ENCODE peak calls at places on chromosomes 6 and 20, in eight cellular contexts. U is A673, H is HCT116, A is heart left ventricle, Q is tibial nerve, B is mammary epithelial cell, K is right atrium auricular region, X is astrocyte of the spinal cord. M is an unnamed sample.

GRCh38 chr20:12764053-12764452 is 244.7 kb upstream of the SPTLC3 start:
- DNase-seq in U (no peak), H (no peak), A (no peak), Q (no peak), B (no peak), K (no peak), X (no peak), M (no peak)

GRCh38 chr6:134230087-134230717 is 87.7 kb downstream of the SGK1 start:
- DNase-seq in U (no peak), H (no peak), A (peak), Q (no peak), B (no peak), K (no peak), X (no peak), M (no peak)

GRCh38 chr6:107132330-107132954 is 17.1 kb upstream of the BEND3 start:
- DNase-seq in U (peak), H (peak), A (no peak), Q (peak), B (no peak), K (no peak), X (peak), M (peak)

GRCh38 chr20:38180781-38181180 is 15.7 kb upstream of the TGM2 start:
- DNase-seq in U (no peak), H (no peak), A (no peak), Q (no peak), B (no peak), K (no peak), X (no peak), M (no peak)

GRCh38 chr20:20824924-20825584 is 112.6 kb upstream of the RALGAPA2 start:
- DNase-seq in U (peak), H (no peak), A (peak), Q (peak), B (no peak), K (peak), X (peak), M (peak)

GRCh38 chr6:131135244-131136020 is at the start of gene AKAP7:
- DNase-seq in U (peak), H (peak), A (peak), Q (peak), B (peak), K (peak), X (peak), M (peak)

GRCh38 chr20:20820780-20821495 is 108.5 kb upstream of the RALGAPA2 start:
- DNase-seq in U (no peak), H (no peak), A (no peak), Q (no peak), B (no peak), K (no peak), X (no peak), M (no peak)

GRCh38 chr20:19683168-19683567 is 74.9 kb upstream of the RIN2 start:
- DNase-seq in U (no peak), H (no peak), A (no peak), Q (no peak), B (no peak), K (no peak), X (no peak), M (no peak)

GRCh38 chr6:6366778-6367177 is 46.3 kb upstream of the F13A1 start:
- DNase-seq in U (no peak), H (no peak), A (no peak), Q (no peak), B (no peak), K (no peak), X (no peak), M (no peak)

DNA sequence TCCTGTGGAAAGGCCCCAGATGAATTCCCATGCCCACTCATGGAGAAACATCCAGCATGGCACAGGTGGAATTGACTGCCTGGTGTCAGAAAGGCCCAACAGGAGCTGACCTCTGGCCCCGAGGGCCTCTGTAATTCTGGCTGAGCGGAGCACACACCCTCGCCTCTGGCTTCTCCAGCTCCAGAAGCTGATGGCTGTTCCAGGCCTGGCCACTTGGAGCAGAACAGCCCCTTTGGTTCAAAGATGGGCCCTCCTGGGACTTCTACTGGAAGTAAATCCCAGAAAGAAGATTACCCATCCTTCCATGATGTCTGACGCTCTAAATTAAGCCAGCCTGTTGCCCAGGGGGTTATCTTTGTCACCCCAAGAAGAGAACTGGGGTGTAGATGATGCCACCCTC is 275.1 kb upstream of the CDH4 start:
- DNase-seq in U (no peak), H (no peak), A (no peak), Q (no peak), B (no peak), K (no peak), X (no peak), M (no peak)
- TF ChIP-seq CTCF in U (no peak), H (no peak), A (no peak), Q (no peak), B (no peak), K (no peak), X (no peak), M (no peak)

GRCh38 chr6:141488466-141488865 is 644.3 kb upstream of the GJE1 start:
- DNase-seq in U (no peak), H (no peak), A (no peak), Q (no peak), B (no peak), K (no peak), X (peak), M (no peak)

GRCh38 chr6:141486942-141487341 is 645.8 kb upstream of the GJE1 start:
- DNase-seq in U (no peak), H (no peak), A (no peak), Q (no peak), B (no peak), K (no peak), X (no peak), M (peak)

GRCh38 chr6:141482773-141483172 is 650.0 kb upstream of the GJE1 start:
- DNase-seq in U (peak), H (no peak), A (no peak), Q (no peak), B (no peak), K (no peak), X (no peak), M (no peak)

GRCh38 chr6:141484726-141485125 is 648.0 kb upstream of the GJE1 start:
- DNase-seq in U (peak), H (no peak), A (no peak), Q (no peak), B (peak), K (no peak), X (no peak), M (peak)

DNA sequence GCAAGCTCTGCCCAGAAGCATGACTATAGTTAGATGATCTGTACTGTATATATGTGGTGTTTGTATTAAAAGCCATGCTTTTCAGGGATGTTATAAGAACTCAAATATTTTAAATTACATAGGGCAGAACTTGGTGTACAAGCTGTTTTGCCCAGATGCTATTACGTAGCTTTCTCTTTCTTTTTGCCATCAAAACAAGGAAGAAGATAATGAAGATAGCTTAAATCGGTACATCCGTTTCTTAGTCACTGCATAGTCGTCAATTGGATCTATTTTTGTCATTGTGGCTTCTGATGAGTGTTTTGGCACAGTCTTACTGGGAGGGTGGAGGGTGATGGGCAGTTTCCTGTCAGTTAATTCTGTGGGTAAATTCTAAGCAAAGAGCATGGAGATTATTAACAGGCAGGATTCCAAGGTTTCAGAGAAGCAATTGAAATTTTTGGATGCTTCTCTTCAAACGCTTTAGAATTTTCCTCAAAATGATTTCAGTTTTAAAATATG is 649.1 kb upstream of the GJE1 start:
- DNase-seq in U (peak), H (no peak), A (peak), Q (no peak), B (peak), K (no peak), X (peak), M (peak)
- H3K4me3 ChIP-seq in U (peak), H (no peak), A (peak), Q (peak), B (no peak), K (peak), X (peak), M (peak)

GRCh38 chr6:79586548-79586947 is 44.6 kb upstream of the SH3BGRL2 start:
- DNase-seq in U (peak), H (peak), A (no peak), Q (no peak), B (peak), K (no peak), X (peak), M (peak)
- TF ChIP-seq CTCF in U (peak), H (peak), A (no peak), Q (no peak), B (peak), K (no peak), X (peak), M (peak)

DNA sequence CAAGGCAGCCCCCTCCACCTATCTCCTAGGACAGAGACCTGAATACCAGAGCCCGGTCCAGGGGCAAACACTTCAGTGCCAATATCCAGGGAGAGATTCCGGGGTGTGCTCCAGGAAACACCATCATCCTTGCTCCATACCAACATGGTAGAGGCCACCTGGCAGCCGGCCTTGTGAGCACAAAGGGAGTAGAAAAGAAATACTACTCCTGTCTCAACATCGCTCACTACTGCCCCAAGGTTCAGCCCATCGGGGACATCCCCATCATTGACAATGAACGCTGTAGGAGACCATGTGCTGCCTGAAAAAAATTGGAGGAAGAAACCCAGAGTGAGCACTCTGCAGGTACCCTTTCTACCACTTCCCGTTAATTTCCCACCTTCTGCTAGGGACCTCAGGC is 1.5 kb downstream of the NEU1 start:
- DNase-seq in U (no peak), H (no peak), A (no peak), Q (no peak), B (no peak), K (no peak), X (no peak), M (no peak)
- H3K4me3 ChIP-seq in U (no peak), H (no peak), A (no peak), Q (no peak), B (no peak), K (no peak), X (no peak), M (no peak)